ENCODE peak calls at places on chromosomes 13 and 19, in four cellular contexts. One of them, this sample, is unnamed.

GRCh38 chr13:46896346-46897138 is at the start of gene HTR2A:
- DNase-seq in Calu3: no peak
- DNase-seq in sigmoid colon: peak; percentile 66
- DNase-seq in stomach: peak; percentile 33
- DNase-seq in this sample: no peak

GRCh38 chr13:52428295-52428694 is 22.1 kb downstream of the VPS36 start:
- DNase-seq in stomach: peak; percentile 31
- DNase-seq in sigmoid colon: no peak
- DNase-seq in Calu3: peak; percentile 11
- DNase-seq in this sample: no peak

GRCh38 chr19:47618771-47619170 is 9.8 kb downstream of the BICRA start:
- DNase-seq in Calu3: no peak
- DNase-seq in stomach: no peak
- DNase-seq in sigmoid colon: peak; percentile 89
- DNase-seq in this sample: no peak

GRCh38 chr19:11405846-11406643 is 13.1 kb downstream of the RGL3 start:
- DNase-seq in Calu3: no peak
- DNase-seq in sigmoid colon: no peak
- DNase-seq in stomach: no peak
- DNase-seq in this sample: no peak

GRCh38 chr13:21557995-21558394 is 46.0 kb downstream of the MICU2 start:
- DNase-seq in sigmoid colon: no peak
- DNase-seq in stomach: no peak
- DNase-seq in Calu3: peak; percentile 11
- DNase-seq in this sample: peak; percentile 24

GRCh38 chr13:111228262-111229144 is 91.9 kb upstream of the TEX29 start:
- DNase-seq in sigmoid colon: no peak
- DNase-seq in Calu3: no peak
- DNase-seq in stomach: no peak
- DNase-seq in this sample: no peak

GRCh38 chr13:102877285-102877684 is 31.5 kb downstream of the ERCC5 start:
- DNase-seq in sigmoid colon: no peak
- DNase-seq in Calu3: no peak
- DNase-seq in stomach: no peak
- DNase-seq in this sample: no peak

GRCh38 chr13:98443329-98443728 is 133.6 kb downstream of the STK24 start:
- DNase-seq in stomach: no peak
- DNase-seq in Calu3: no peak
- DNase-seq in sigmoid colon: no peak
- DNase-seq in this sample: no peak

GRCh38 chr19:22421797-22422196 is 349 bp downstream of the ZNF98 start:
- DNase-seq in sigmoid colon: no peak
- DNase-seq in Calu3: no peak
- DNase-seq in stomach: no peak
- DNase-seq in this sample: no peak

GRCh38 chr19:58059003-58059671 is at the start of gene ZNF135:
- DNase-seq in sigmoid colon: peak; percentile 95
- DNase-seq in Calu3: no peak
- DNase-seq in stomach: peak; percentile 58
- DNase-seq in this sample: peak; percentile 94

GRCh38 chr19:46620716-46621115 is 4.2 kb downstream of the PTGIR start:
- DNase-seq in stomach: no peak
- DNase-seq in Calu3: no peak
- DNase-seq in sigmoid colon: no peak
- DNase-seq in this sample: no peak

GRCh38 chr13:93730780-93731179 is 504.2 kb downstream of the GPC6 start:
- DNase-seq in stomach: no peak
- DNase-seq in Calu3: no peak
- DNase-seq in sigmoid colon: no peak
- DNase-seq in this sample: no peak

GRCh38 chr19:19860756-19861390 is 4.8 kb upstream of the ZNF253 start:
- DNase-seq in Calu3: no peak
- DNase-seq in sigmoid colon: no peak
- DNase-seq in stomach: no peak
- DNase-seq in this sample: no peak

GRCh38 chr13:78638216-78638615 is 20.7 kb downstream of the OBI1 start:
- DNase-seq in Calu3: no peak
- DNase-seq in sigmoid colon: no peak
- DNase-seq in stomach: no peak
- DNase-seq in this sample: no peak

GRCh38 chr19:38543807-38544568 is 73.8 kb downstream of the MAP4K1 start:
- DNase-seq in sigmoid colon: peak; percentile 76
- DNase-seq in Calu3: peak; percentile 78
- DNase-seq in stomach: peak; percentile 39
- DNase-seq in this sample: peak; percentile 24

GRCh38 chr19:38545596-38545995 is 72.2 kb downstream of the MAP4K1 start:
- DNase-seq in stomach: no peak
- DNase-seq in sigmoid colon: no peak
- DNase-seq in Calu3: no peak
- DNase-seq in this sample: no peak

GRCh38 chr19:38542040-38542439 is 75.7 kb downstream of the MAP4K1 start:
- DNase-seq in sigmoid colon: no peak
- DNase-seq in Calu3: no peak
- DNase-seq in stomach: no peak
- DNase-seq in this sample: no peak

GRCh38 chr19:38543286-38543806 is 74.4 kb downstream of the MAP4K1 start:
- DNase-seq in stomach: no peak
- DNase-seq in Calu3: no peak
- DNase-seq in sigmoid colon: no peak
- DNase-seq in this sample: no peak

DNA sequence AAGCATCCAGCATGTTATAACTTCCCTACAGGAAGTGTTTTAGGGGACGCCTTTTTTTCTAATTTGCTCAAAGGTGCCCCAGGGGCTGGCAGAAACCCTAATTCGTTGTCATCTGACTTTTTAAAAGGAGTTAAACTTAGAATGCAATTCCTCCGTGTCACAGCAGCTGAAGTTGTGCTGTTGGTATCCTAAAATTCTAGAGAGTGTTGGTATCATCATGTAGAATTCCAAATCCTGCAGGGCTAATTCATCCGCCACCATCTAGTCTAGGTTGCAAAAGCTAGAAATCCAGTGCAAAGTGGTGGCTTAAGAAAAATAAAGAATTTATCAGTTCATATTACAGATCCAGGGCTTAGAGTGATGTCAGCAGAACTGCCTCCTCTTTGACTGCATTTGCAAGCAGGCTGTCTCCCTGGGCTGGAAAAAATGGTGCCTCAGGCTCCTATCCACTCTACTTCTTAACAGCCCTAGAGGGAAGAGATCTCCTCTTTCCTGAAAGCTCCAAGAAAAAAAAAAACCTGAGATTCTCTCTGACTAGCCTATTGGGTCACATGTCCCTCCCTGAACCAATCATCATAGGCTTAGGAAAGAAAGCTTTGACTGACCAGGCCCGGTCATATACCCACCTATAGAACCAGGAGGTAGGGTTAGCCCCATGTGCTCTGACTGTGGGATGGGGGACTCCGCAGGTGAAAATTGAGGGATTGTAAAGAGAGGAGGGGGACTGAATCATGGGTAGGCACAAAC is 73.0 kb downstream of the MAP4K1 start:
- DNase-seq in stomach: no peak
- DNase-seq in sigmoid colon: no peak
- DNase-seq in Calu3: no peak
- DNase-seq in this sample: no peak
- TF ChIP-seq CTCF in stomach: no peak
- TF ChIP-seq CTCF in sigmoid colon: no peak
- TF ChIP-seq CTCF in Calu3: peak; percentile 54
- TF ChIP-seq CTCF in this sample: no peak

GRCh38 chr19:16659832-16660708 is at the start of gene SMIM7:
- DNase-seq in stomach: peak; percentile 99
- DNase-seq in sigmoid colon: peak; percentile 99
- DNase-seq in Calu3: peak; percentile 96
- DNase-seq in this sample: peak; percentile 98
- TF ChIP-seq CTCF in stomach: no peak
- TF ChIP-seq CTCF in sigmoid colon: no peak
- TF ChIP-seq CTCF in Calu3: no peak
- TF ChIP-seq CTCF in this sample: peak; percentile 30

DNA sequence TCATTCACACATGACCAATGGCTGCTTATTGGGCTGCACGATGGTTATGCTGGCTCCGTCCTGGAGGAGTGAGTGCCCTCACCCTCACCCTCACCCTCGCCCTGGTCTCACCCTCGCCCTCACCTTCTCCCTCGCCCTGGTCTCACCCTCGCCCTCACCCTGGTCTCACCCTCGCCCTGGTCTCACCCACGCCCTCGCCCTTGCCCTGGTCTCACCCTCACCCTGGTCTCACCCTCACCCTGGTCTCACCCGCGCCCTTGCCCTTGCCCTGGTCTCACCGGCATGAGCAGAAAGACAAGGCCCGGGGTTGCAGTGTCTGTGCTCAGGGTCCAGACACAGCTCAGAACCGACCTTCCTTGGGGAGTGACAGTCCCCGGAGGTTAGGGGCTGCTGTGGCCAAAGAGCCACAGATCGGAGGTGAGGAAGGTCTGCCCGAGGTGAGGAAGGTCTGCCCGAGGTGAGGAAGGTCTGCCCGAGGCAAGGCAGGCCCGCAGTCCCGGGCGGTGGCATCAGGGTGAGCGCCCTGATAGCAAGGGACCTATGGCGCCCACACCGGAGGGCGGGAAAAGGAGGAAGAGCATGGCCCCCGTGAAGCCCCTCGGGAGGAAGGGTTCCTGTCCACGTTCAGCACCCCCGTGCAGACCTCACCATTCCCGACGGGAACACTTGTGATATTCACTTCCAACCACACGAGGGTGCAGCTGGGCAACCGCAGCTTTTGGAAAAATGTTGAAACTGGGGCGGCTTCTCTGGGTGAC is 65.6 kb downstream of the MCF2L start:
- DNase-seq in sigmoid colon: no peak
- DNase-seq in stomach: peak; percentile 38
- DNase-seq in Calu3: peak; percentile 17
- DNase-seq in this sample: peak; percentile 65
- TF ChIP-seq CTCF in sigmoid colon: peak; percentile 24
- TF ChIP-seq CTCF in stomach: peak; percentile 43
- TF ChIP-seq CTCF in Calu3: no peak
- TF ChIP-seq CTCF in this sample: peak; percentile 86

DNA sequence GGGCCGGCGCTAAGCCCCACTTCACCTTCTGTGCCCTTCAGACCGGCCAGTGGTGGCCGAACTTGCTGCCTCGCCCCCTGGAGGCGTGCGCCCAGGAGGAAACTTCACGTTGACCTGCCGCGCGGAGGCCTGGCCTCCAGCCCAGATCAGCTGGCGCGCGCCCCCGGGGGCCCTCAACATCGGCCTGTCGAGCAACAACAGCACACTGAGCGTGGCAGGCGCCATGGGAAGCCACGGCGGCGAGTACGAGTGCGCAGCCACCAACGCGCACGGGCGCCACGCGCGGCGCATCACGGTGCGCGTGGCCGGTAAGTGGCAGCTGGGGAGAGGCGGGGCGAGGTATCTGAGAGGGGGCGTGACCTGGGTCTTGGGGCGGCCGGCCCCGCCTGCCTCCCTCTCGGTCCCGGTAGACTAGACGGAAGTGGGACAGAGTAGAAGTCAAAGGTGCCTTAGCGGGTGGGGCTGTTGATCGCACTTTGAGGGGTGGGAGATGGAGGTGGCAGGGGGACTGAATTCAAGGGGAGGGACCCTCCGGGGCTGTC is 5.6 kb downstream of the ICAM5 start:
- DNase-seq in Calu3: peak; percentile 49
- DNase-seq in stomach: peak; percentile 51
- DNase-seq in sigmoid colon: no peak
- DNase-seq in this sample: no peak
- TF ChIP-seq CTCF in Calu3: no peak
- TF ChIP-seq CTCF in stomach: no peak
- TF ChIP-seq CTCF in sigmoid colon: no peak
- TF ChIP-seq CTCF in this sample: no peak

DNA sequence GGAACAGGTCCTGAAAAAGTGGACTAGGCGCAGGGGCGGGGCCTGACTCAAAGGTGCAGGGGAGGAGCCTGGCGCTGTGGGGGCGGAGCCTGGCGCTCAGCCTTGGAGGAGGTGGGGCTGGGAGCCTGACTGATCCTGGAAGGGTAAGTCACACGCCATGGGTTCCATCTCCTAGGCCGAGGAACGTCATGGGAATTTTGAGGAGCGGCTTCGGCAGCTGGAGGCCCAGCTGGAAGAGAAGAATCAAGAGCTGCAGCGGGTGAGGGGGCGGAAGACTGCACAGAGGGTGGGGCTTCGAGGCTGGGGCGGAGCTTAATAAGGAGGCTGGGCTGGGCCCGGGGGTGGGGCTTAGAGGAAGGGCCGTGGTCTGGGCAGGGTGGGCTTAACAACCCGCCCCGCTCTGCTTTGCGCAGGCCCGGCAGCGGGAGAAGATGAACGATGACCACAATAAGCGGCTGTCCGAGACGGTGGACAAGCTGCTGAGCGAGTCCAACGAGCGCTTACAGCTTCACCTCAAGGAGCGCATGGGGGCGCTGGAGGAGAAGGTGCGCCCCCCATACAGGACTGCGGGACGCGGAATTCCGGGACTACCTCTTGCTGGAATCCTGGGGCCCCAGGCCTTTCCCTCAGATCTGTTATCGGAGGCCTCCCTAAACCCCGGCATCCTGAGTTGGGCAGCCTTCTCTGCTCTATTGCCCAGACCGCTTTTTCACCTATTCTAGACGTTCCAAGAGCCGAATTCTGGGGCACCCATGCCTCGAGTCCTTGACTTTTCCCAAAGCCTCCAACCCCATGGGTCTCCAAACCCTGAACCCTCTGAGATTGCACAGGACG is 14.5 kb downstream of the PPFIA3 start:
- DNase-seq in Calu3: peak; percentile 60
- DNase-seq in stomach: peak; percentile 90
- DNase-seq in sigmoid colon: peak; percentile 81
- DNase-seq in this sample: no peak
- TF ChIP-seq CTCF in Calu3: no peak
- TF ChIP-seq CTCF in stomach: no peak
- TF ChIP-seq CTCF in sigmoid colon: no peak
- TF ChIP-seq CTCF in this sample: no peak

DNA sequence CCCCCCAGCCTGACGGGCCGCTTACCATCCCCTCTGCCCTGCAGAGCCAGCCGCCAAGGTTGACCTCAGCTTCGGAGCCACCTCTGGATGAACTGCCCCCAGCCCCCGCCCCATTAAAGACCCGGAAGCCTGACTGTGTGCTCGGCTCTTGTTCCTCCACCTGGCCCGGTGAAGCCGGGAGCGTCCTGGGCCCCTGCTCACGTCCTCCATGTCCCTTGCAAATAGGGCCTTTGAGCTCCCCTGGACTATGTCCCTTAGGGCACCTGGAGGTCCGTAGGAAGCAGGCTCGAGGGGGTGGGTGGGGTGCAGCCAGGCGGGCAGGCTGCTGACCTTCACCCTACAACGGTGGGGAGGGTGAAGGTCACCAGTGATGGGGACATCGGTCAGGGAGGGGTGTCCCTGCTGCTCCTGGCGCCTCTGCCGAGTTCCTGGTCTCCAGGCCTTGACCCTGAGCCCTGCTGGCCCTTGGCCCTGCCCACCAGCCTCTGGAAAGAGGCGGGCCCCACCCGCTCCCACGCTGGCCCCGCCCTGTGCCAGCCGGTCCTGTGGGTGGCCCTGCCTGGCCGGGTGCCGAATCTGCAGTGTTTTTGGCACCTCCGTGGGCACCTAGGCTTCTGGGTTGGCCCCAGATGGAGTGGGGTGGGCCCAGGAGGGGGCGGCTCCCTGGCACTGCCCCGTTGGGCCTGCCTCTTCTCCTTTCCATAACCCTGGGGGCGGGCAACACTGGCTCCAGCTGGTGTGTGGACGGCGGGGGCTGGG is 3.3 kb downstream of the ATP5F1D start:
- DNase-seq in Calu3: no peak
- DNase-seq in sigmoid colon: peak; percentile 94
- DNase-seq in stomach: peak; percentile 88
- DNase-seq in this sample: peak; percentile 49
- TF ChIP-seq CTCF in Calu3: no peak
- TF ChIP-seq CTCF in sigmoid colon: no peak
- TF ChIP-seq CTCF in stomach: no peak
- TF ChIP-seq CTCF in this sample: no peak

GRCh38 chr19:35095667-35096368 is 19.8 kb upstream of the FXYD3 start:
- DNase-seq in sigmoid colon: no peak
- DNase-seq in stomach: no peak
- DNase-seq in Calu3: no peak
- DNase-seq in this sample: peak; percentile 96
- TF ChIP-seq CTCF in sigmoid colon: no peak
- TF ChIP-seq CTCF in stomach: no peak
- TF ChIP-seq CTCF in Calu3: no peak
- TF ChIP-seq CTCF in this sample: peak; percentile 19

This sample was measured in WERI-Rb-1.